ENCODE peak calls at places on chromosome 4, in eight cellular contexts. G is left ventricle myocardium inferior, P is Caco-2, L is tibial artery, D is thyroid gland, O is esophagus squamous epithelium, F is ovary, J is tibial nerve. V is an unnamed sample.
A peak's percentile ranks its signal among the peaks of the same experiment; 100 is the strongest.

GRCh38 chr4:165368567-165368966 is 10.2 kb upstream of the CPE start:
- DNase-seq in O (no peak), F (no peak), P (no peak), G (no peak), J (no peak), D (no peak), L (no peak), V (no peak)

GRCh38 chr4:172892300-172892699 is 276.3 kb upstream of the GALNT7 start:
- DNase-seq in D (no peak), L (no peak), J (no peak), P (no peak), F (no peak), O (no peak), G (no peak), V (no peak)

GRCh38 chr4:106344324-106344970 is 24.1 kb downstream of the GIMD1 start:
- DNase-seq in G (no peak), P (no peak), F (no peak), J (no peak), L (no peak), O (no peak), D (no peak), V (no peak)

GRCh38 chr4:55503164-55503563 is 43.5 kb downstream of the CLOCK start:
- DNase-seq in P (no peak), D (no peak), G (no peak), O (no peak), F (no peak), J (no peak), L (no peak), V (no peak)

GRCh38 chr4:142353149-142353738 is 492.9 kb downstream of the INPP4B start:
- DNase-seq in P (no peak), F (no peak), L (no peak), J (no peak), D (no peak), O (no peak), G (no peak), V (no peak)

GRCh38 chr4:54473077-54473545 is 184.6 kb upstream of the KIT start:
- DNase-seq in G (no peak), F (no peak), P (peak; percentile 39), O (no peak), D (no peak), J (no peak), L (no peak), V (no peak)

GRCh38 chr4:117560329-117560728 is 474.0 kb upstream of the NDST3 start:
- DNase-seq in J (no peak), O (no peak), F (no peak), G (no peak), P (no peak), D (no peak), L (no peak), V (no peak)

GRCh38 chr4:17781072-17781830 is at the start of gene FAM184B:
- DNase-seq in F (no peak), J (no peak), P (no peak), D (no peak), L (no peak), O (no peak), G (no peak), V (peak; percentile 10)

GRCh38 chr4:73538162-73538561 is 56.6 kb downstream of the AFM start:
- DNase-seq in G (no peak), L (no peak), O (no peak), F (no peak), P (no peak), D (no peak), J (no peak), V (no peak)

DNA sequence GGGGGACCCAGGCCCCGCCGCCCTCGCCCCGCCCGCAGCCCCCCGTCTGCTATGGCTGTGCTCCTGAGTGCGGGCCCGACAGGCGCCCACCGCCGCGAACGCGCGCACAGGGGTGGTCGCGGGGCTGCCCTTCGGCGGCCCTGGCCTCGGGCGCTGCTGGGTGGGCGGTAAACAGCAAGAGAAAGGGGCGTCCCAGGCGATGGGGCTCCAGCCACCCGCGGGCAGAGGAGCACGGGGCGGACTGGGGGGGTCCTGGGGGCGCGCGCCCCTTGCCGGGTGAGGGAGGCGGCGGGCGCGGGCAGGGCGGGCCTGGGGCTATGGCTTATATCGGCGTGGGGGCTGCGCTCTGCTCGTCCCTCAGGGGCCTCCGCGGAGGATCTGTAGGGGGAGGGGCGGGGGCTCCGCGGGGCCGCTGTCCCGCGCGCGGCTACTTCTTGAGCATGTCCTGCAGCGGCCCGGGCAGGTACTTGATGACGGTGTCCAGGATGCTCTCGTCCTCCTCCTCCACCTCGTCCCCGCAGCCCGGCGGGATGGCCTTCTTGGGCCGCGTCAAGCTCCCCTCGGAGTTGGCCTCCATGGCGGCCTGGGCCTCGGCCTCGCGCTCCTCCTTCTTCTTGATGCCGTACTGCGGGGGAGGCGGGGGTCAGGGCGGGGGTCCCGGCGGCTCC is 39.7 kb downstream of the CPLX1 start:
- DNase-seq in G (no peak), F (no peak), L (no peak), J (no peak), O (no peak), P (no peak), D (no peak), V (no peak)
- H3K4me3 ChIP-seq in G (peak overlapping the region; percentile 65), F (peak overlapping the region; percentile 35), L (peak overlapping the region; percentile 44), J (peak overlapping the region; percentile 28), O (peak overlapping the region; percentile 53), P (no peak overlapping the region), D (no peak overlapping the region), V (peak overlapping the region; percentile 59)

GRCh38 chr4:44722001-44722400 is 4.4 kb downstream of the GNPDA2 start:
- DNase-seq in D (no peak), L (no peak), O (no peak), J (no peak), F (no peak), G (no peak), P (no peak), V (no peak)

GRCh38 chr4:44725166-44725565 is 1.2 kb downstream of the GNPDA2 start:
- DNase-seq in G (no peak), O (no peak), J (no peak), L (no peak), F (no peak), D (no peak), P (no peak), V (no peak)

GRCh38 chr4:44727471-44727870 is 1.1 kb upstream of the GNPDA2 start:
- DNase-seq in L (no peak), F (no peak), G (no peak), J (no peak), O (no peak), D (no peak), P (no peak), V (no peak)

DNA sequence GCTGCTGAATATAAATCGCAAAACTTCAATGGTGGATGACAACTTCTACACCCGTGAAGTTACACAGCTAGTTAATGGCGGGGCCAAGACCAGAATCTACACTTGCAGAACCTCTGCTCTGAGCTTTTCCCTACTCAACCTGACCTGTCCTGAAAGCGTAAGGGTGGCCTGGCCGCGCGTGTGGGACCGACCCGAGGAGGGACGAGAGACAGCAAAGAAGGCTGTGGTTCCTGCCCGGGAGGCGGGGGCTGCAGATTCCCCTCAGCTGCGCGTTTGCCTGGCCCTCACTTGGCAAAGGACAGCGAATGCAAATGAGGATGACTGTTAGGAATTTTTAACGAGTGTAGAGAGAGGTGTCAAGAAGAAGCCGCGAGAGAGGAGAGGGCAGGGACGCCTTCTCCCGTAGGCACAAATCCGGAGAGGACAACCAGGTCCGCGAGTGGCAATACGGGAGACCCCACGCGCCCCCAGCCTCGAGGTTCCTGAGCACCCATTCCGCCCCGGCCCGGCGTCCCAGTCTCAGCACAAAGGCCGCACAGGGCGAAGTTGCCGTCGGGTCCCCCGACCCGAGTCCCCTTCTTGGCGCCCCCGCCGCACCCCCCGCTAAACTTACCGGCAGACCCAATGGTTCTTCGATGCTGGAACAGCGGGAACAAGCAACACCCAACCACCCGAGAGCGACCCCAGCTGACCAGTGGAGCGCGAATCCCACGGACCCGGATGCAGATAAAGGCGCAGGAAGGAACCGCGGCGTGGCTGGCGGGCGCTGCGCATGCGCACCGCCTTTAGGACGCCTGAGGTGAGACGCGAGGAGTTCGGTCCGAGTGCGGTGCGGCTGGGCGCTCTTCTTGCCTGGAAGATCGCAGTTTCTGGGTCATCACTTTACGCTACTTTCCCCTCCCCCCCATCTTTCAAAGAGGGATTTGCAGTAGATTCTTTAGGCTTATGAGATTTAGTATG is at the start of gene GNPDA2:
- DNase-seq in P (peak; percentile 88), L (peak; percentile 95), J (peak; percentile 74), O (peak; percentile 11), D (peak; percentile 89), F (peak; percentile 92), G (peak; percentile 93), V (peak; percentile 91)
- TF ChIP-seq CTCF in P (no peak), L (no peak), J (no peak), O (peak; percentile 14), D (no peak), F (no peak), G (no peak), V (peak; percentile 7)

GRCh38 chr4:166827653-166828052 is 406.6 kb downstream of the SPOCK3 start:
- DNase-seq in P (no peak), O (no peak), J (no peak), D (no peak), L (no peak), G (no peak), F (no peak), V (no peak)

DNA sequence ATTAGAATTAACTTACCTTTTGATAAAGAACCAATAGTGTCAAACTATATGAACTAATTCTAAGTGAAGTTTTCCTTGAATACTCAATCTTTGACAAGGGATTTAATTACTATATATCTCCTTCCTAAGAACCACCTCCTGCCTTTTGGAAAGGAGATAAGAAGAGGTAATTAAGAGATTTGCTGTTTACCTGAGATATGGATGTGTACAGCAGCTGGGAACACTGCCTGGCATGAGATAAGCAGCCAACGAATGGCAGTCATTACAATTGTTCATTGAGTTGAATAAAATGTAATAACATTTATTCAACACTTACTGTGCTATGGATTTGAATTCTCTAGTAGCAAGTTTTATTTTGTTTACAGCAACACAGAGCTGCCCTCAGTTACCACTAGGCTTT is 407.1 kb downstream of the SPOCK3 start:
- DNase-seq in P (no peak), G (no peak), F (no peak), D (no peak), O (no peak), J (no peak), L (no peak), V (no peak)
- H3K9me3 ChIP-seq in P (no peaks in the 10 kb centered on the region), G (peaks cover 8% of the 10 kb centered on the region), F (no peaks in the 10 kb centered on the region), D (no peaks in the 10 kb centered on the region), O (no peaks in the 10 kb centered on the region), J (no peaks in the 10 kb centered on the region), L (no peaks in the 10 kb centered on the region), V (no peaks in the 10 kb centered on the region)

GRCh38 chr4:88017516-88018302 is 10.3 kb downstream of the PKD2 start:
- DNase-seq in O (no peak), F (no peak), J (peak; percentile 52), L (no peak), D (peak; percentile 11), P (no peak), G (no peak), V (peak; percentile 40)
- H3K4me3 ChIP-seq in O (no peak overlapping the region), F (no peak overlapping the region), J (no peak overlapping the region), L (peak overlapping the region; percentile 43), D (no peak overlapping the region), P (no peak overlapping the region), G (peak overlapping the region; percentile 3), V (no peak overlapping the region)